ENCODE peak calls at places on chromosomes 13 and 19, in eight cellular contexts. K is ovary, X is adrenal gland, I is H54, C is IMR-90, R is endothelial cell of umbilical vein, P is stomach, V is K562. M is an unnamed sample.
A peak's percentile ranks its signal among the peaks of the same experiment; 100 is the strongest.

GRCh38 chr19:39830847-39831246 is 3.1 kb downstream of the DYRK1B start:
- DNase-seq in X (no peak), K (no peak), I (no peak), C (no peak), V (no peak), P (no peak), R (no peak), M (no peak)

GRCh38 chr13:51643114-51643881 is 59.0 kb downstream of the WDFY2 start:
- DNase-seq in X (no peak), V (no peak), C (peak; percentile 91), P (no peak), I (peak; percentile 27), K (no peak), R (peak; percentile 62), M (no peak)

GRCh38 chr13:112889351-112890290 is 79.4 kb upstream of the MCF2L start:
- DNase-seq in C (no peak), K (no peak), P (no peak), R (no peak), X (no peak), I (no peak), V (no peak), M (no peak)

GRCh38 chr13:22311734-22312404 is 641.0 kb downstream of the FGF9 start:
- DNase-seq in C (no peak), V (no peak), R (no peak), P (no peak), X (no peak), I (no peak), K (no peak), M (no peak)

GRCh38 chr19:38199340-38199739 is 24.7 kb downstream of the DPF1 start:
- DNase-seq in K (no peak), X (no peak), R (no peak), P (no peak), I (no peak), C (no peak), V (peak; percentile 10), M (no peak)

GRCh38 chr13:77176350-77176749 is 149.4 kb upstream of the FBXL3 start:
- DNase-seq in V (peak; percentile 4), I (peak; percentile 3), X (no peak), C (peak; percentile 89), P (no peak), R (no peak), K (no peak), M (no peak)

GRCh38 chr13:30334663-30335386 is 27.5 kb upstream of the KATNAL1 start:
- DNase-seq in I (no peak), X (no peak), P (no peak), K (no peak), V (peak; percentile 43), C (peak; percentile 4), R (peak; percentile 37), M (peak; percentile 67)

GRCh38 chr13:113078895-113079720 is 26.5 kb upstream of the F7 start:
- DNase-seq in P (no peak), X (no peak), K (no peak), I (no peak), V (no peak), R (no peak), C (no peak), M (no peak)

GRCh38 chr19:3119071-3119781 is 16.6 kb upstream of the GNA15 start:
- DNase-seq in R (no peak), V (no peak), K (no peak), I (no peak), C (no peak), X (no peak), P (no peak), M (no peak)

GRCh38 chr13:106550570-106551135 is 15.2 kb upstream of the EFNB2 start:
- DNase-seq in I (no peak), V (no peak), R (no peak), X (no peak), P (no peak), K (no peak), C (no peak), M (no peak)

DNA sequence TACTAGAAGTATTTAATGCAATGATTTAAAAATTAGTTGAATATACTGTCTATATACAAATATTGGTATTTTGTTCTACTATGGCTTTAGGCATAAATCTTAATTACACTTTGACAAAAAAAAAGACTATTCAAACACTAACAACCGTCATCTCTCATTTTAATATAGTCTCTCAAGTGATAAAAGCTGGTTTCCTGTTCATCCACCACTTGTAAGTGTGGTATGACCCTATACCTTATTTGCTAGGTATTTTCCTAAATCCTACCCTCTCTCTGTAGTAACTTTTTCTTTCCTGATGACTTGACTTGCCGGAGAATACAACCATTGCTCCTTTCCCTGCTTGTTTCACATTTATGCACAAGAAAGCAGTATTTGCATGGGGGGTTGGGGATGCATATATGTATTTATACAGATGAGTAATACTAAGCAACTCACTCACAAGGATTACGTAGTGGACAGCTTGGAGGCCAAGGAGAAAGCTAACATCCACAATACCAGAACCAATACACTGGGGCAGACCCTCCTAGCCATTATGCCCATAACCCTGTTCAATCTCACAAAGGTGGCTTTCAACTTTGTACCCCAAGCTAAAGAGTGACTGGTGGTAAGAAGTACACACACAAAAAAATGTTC is 12.7 kb upstream of the EFNB2 start:
- DNase-seq in K (no peak), C (peak; percentile 78), V (no peak), P (no peak), R (no peak), I (no peak), X (no peak), M (no peak)
- TF ChIP-seq POLR2A in K (no peak), C (no peak), V (no peak), P (no peak), R (no peak), I (no peak), X (no peak), M (no peak)

GRCh38 chr13:54628383-54628782 is 1599.8 kb downstream of the OLFM4 start:
- DNase-seq in V (no peak), C (no peak), K (no peak), P (no peak), R (no peak), X (no peak), I (no peak), M (no peak)
- TF ChIP-seq POLR2A in V (no peak), C (no peak), K (no peak), P (no peak), R (no peak), X (no peak), I (no peak), M (no peak)

DNA sequence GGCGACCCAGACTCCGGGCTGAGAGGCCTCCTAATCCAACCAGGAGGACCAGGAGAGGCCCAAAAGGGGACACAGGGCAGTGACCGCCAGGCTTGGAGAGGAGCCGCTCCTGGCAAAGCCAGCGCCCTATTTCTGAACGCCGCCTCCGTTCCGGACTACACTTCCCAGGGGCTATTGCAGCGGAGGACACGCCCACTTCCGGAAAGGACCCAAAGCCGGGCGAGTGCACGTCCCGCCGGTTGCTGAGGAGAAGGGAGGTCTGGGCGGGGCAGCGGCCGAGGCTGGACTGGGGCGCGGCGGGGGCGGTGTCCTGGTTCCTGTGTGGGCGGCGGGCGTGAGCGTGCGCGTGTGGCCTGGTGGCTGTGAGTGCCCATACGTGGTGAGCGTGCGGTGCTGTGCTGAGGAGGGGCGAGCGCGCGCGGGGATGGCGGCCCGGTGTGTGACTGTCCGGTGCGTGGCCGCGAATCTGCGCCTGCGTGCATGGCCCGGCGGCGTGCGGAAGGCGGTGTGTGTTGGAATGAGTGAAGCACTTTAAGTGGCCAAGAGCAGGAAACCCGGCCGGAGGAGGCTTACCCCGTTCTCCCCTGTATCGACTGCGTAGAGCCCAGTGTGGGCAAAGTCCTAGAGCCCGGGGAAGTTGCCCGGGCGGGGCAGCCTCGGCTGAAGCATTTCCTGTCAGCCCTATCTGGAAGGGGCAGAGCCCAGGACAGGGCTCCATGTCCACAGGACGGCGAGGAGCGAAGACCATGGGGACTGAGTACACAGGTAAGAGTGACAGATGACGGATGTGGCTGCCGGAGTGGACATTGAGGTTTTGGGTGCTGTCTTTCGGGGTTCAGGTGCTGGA is at the start of gene ZNF470:
- DNase-seq in I (peak; percentile 70), C (peak; percentile 87), X (peak; percentile 94), K (peak; percentile 94), P (peak; percentile 96), R (peak; percentile 92), V (peak; percentile 23), M (peak; percentile 82)
- TF ChIP-seq POLR2A in I (peak; percentile 27), C (no peak), X (peak; percentile 46), K (peak; percentile 48), P (no peak), R (no peak), V (no peak), M (no peak)

GRCh38 chr19:41116261-41116660 is 2.0 kb downstream of the CYP2F1 start:
- DNase-seq in P (peak; percentile 21), X (no peak), V (no peak), I (no peak), C (no peak), R (no peak), K (no peak), M (no peak)
- TF ChIP-seq POLR2A in P (no peak), X (no peak), V (no peak), I (no peak), C (no peak), R (no peak), K (no peak), M (no peak)

DNA sequence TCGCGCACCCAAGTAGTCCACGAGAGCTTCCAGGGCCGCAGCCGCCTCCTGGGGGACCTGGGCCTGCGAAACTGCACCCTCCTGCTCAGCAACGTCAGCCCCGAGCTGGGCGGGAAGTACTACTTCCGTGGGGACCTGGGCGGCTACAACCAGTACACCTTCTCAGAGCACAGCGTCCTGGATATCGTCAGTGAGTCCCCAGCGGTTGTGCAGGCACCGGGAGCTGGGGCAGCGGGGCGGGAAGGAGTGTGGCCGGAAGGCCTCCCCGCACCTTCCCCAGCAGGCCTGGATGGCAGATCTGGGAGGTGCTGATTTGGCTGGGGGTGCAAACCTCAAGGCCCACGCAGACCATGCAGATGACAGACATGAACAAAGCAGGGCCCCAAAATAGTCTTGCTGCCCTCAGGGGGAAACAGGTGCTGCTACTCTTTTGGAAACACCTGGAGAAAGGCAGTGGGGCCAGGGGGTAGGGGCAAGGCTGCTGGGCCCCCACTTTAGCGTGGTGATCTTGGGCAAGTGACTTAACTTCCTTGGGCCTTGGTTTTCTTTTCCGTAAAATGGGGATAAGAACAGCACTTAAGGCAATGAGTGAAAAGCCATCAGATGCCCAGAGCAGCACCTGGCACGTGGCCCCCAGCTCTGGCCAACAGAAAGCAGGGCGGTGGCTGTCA is 4.0 kb downstream of the MAG start:
- DNase-seq in R (no peak), K (no peak), C (no peak), P (no peak), V (peak; percentile 43), X (no peak), I (no peak), M (no peak)
- TF ChIP-seq POLR2A in R (no peak), K (no peak), C (no peak), P (no peak), V (no peak), X (no peak), I (no peak), M (no peak)

GRCh38 chr19:8529369-8530006 is 15.5 kb upstream of the ZNF414 start:
- DNase-seq in K (no peak), P (no peak), V (no peak), C (no peak), I (no peak), X (no peak), R (no peak), M (no peak)

GRCh38 chr19:8531470-8531869 is 17.5 kb upstream of the ZNF414 start:
- DNase-seq in I (no peak), V (no peak), C (no peak), X (no peak), K (no peak), P (no peak), R (no peak), M (no peak)

GRCh38 chr19:8530061-8530679 is 16.2 kb upstream of the ZNF414 start:
- DNase-seq in P (no peak), K (no peak), C (no peak), V (no peak), R (no peak), X (no peak), I (no peak), M (no peak)

GRCh38 chr19:8526345-8527062 is 12.5 kb upstream of the ZNF414 start:
- DNase-seq in C (peak; percentile 88), V (peak; percentile 87), I (peak; percentile 75), X (peak; percentile 91), K (peak; percentile 95), R (peak; percentile 92), P (peak; percentile 93), M (no peak)

GRCh38 chr19:8528500-8528899 is 14.5 kb upstream of the ZNF414 start:
- DNase-seq in K (no peak), X (no peak), I (no peak), V (no peak), P (no peak), C (no peak), R (no peak), M (no peak)
- TF ChIP-seq POLR2A in K (no peak), X (no peak), I (no peak), V (no peak), P (no peak), C (no peak), R (no peak), M (no peak)